ENCODE peak calls at places on chromosomes 16 and 17, in five cellular contexts. D is psoas muscle, U is ovary, H is ascending aorta, M is DND-41. B is an unnamed sample. For H3K36me3, the result is how much of the 10 kb centered on the place peaks cover.

GRCh38 chr16:16006650-16007049 is 57.2 kb downstream of the ABCC1 start:
- DNase-seq in D (no peak), U (no peak), H (no peak), M (no peak), B (no peak)

GRCh38 chr16:47197536-47198179 is 53.9 kb upstream of the NETO2 start:
- DNase-seq in D (peak), U (no peak), H (no peak), M (no peak), B (no peak)

GRCh38 chr16:3152273-3153076 is 17.6 kb downstream of the ZNF213 start:
- DNase-seq in D (peak), U (peak), H (peak), M (peak), B (peak)

GRCh38 chr16:75458439-75458838 is 6.0 kb downstream of the TMEM170A start:
- DNase-seq in D (no peak), U (no peak), H (no peak), M (no peak), B (no peak)

GRCh38 chr16:66293932-66294331 is 72.6 kb upstream of the CDH5 start:
- DNase-seq in D (no peak), U (no peak), H (no peak), M (no peak), B (no peak)

GRCh38 chr17:49798182-49798581 is 9.7 kb downstream of the KAT7 start:
- DNase-seq in D (no peak), U (no peak), H (no peak), M (no peak), B (no peak)

GRCh38 chr16:80837421-80838263 is 33.2 kb upstream of the CDYL2 start:
- DNase-seq in D (no peak), U (no peak), H (no peak), M (no peak), B (no peak)

GRCh38 chr16:4515611-4516233 is 22.9 kb downstream of the CDIP1 start:
- DNase-seq in D (no peak), U (no peak), H (no peak), M (no peak), B (no peak)

GRCh38 chr16:59697746-59698145 is 963.6 kb upstream of the GOT2 start:
- DNase-seq in D (no peak), U (no peak), H (no peak), M (no peak), B (no peak)

GRCh38 chr17:68600123-68600880 is 865 bp downstream of the FAM20A start:
- DNase-seq in D (peak), U (peak), H (no peak), M (no peak), B (peak)

GRCh38 chr17:78653382-78653781 is 76.2 kb upstream of the DNAH17 start:
- DNase-seq in D (no peak), U (no peak), H (no peak), M (no peak), B (no peak)

GRCh38 chr17:79427621-79428539 is 183.0 kb downstream of the RBFOX3 start:
- DNase-seq in D (no peak), U (no peak), H (no peak), M (no peak), B (no peak)

GRCh38 chr17:76901542-76902197 is 33.5 kb downstream of the MGAT5B start:
- DNase-seq in D (no peak), U (no peak), H (no peak), M (no peak), B (no peak)

GRCh38 chr16:24139282-24139681 is 116.9 kb upstream of the CACNG3 start:
- DNase-seq in D (no peak), U (no peak), H (no peak), M (no peak), B (no peak)

GRCh38 chr17:80720624-80721577 is 176.3 kb downstream of the RPTOR start:
- DNase-seq in D (no peak), U (no peak), H (no peak), M (peak), B (peak)

GRCh38 chr17:48593840-48594411 is 347 bp upstream of the HOXB5 start:
- DNase-seq in D (peak), U (no peak), H (peak), M (peak), B (peak)

GRCh38 chr16:2841606-2842339 is 11.7 kb downstream of the ZG16B start:
- DNase-seq in D (peak), U (no peak), H (no peak), M (no peak), B (no peak)

GRCh38 chr17:63378411-63379076 is 67.6 kb downstream of the CYB561 start:
- DNase-seq in D (no peak), U (no peak), H (no peak), M (no peak), B (no peak)

GRCh38 chr16:83728518-83728917 is 79.3 kb upstream of the HSBP1 start:
- DNase-seq in D (no peak), U (no peak), H (no peak), M (no peak), B (no peak)

GRCh38 chr17:74832421-74832820 is 27.3 kb downstream of the GRIN2C start:
- DNase-seq in D (no peak), U (no peak), H (no peak), M (no peak), B (no peak)

GRCh38 chr17:74833501-74834361 is 26.0 kb downstream of the GRIN2C start:
- DNase-seq in D (peak), U (no peak), H (no peak), M (peak), B (no peak)

GRCh38 chr17:74830861-74831260 is 28.8 kb downstream of the GRIN2C start:
- DNase-seq in D (no peak), U (no peak), H (no peak), M (no peak), B (no peak)

GRCh38 chr17:74827800-74828199 is 31.9 kb downstream of the GRIN2C start:
- DNase-seq in D (no peak), U (no peak), H (no peak), M (no peak), B (no peak)

DNA sequence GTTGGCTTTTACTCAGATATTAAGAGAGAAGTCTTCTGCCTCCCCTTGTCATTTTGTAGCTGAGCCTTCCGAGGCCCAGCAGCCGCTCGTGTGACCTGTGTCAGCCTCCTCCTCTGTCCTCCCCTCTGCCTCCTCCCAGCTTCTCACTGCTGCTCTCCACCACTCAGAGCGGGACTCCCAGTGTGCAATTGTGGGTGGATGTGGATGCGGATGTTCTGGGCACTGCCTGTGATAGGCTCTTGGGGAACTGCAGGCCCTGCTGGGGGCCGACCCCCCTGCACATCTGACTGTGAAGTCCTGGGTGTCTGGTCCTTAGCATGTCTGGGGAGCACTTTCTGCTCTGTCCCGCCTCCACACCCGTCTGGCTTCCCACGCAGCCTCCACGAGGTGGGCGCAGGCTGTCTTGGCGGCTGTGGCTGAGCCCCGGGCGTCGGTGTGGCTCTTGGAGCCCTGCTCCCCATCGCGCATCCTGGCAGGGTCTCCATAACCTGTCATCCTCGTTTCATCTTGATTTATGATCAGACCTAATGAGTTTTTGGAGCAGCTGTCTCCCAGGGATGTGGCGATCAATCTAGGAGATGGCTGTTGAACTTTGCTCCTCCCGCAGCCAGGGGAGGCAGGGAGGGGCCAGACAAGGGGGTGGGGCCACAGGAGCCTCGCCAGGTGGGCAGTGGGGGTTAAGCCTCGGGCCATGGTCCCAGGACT is 28.1 kb downstream of the GRIN2C start:
- DNase-seq in D (no peak), U (no peak), H (no peak), M (no peak), B (no peak)
- H3K36me3 ChIP-seq in D (under half), U (under half), H (under half), M (under half), B (under half)

GRCh38 chr17:58501451-58501850 is 13.0 kb downstream of the MTMR4 start:
- DNase-seq in D (no peak), U (no peak), H (no peak), M (no peak), B (no peak)
- H3K36me3 ChIP-seq in D (under half), U (under half), H (half or more), M (half or more), B (half or more)

GRCh38 chr17:37571674-37572073 is 37.5 kb downstream of the SYNRG start:
- DNase-seq in D (no peak), U (no peak), H (no peak), M (no peak), B (no peak)

GRCh38 chr17:37564252-37564651 is 45.0 kb downstream of the SYNRG start:
- DNase-seq in D (no peak), U (no peak), H (no peak), M (no peak), B (no peak)

GRCh38 chr17:37567137-37567927 is 41.9 kb downstream of the SYNRG start:
- DNase-seq in D (no peak), U (no peak), H (no peak), M (no peak), B (no peak)

GRCh38 chr17:37570527-37571093 is 38.6 kb downstream of the SYNRG start:
- DNase-seq in D (no peak), U (no peak), H (no peak), M (peak), B (no peak)

GRCh38 chr17:37568350-37569053 is 40.7 kb downstream of the SYNRG start:
- DNase-seq in D (no peak), U (no peak), H (no peak), M (no peak), B (no peak)
- H3K36me3 ChIP-seq in D (under half), U (under half), H (half or more), M (half or more), B (under half)

GRCh38 chr16:31183432-31184428 is 3.8 kb downstream of the FUS start:
- DNase-seq in D (no peak), U (no peak), H (no peak), M (no peak), B (no peak)
- H3K36me3 ChIP-seq in D (under half), U (under half), H (half or more), M (half or more), B (half or more)

DNA sequence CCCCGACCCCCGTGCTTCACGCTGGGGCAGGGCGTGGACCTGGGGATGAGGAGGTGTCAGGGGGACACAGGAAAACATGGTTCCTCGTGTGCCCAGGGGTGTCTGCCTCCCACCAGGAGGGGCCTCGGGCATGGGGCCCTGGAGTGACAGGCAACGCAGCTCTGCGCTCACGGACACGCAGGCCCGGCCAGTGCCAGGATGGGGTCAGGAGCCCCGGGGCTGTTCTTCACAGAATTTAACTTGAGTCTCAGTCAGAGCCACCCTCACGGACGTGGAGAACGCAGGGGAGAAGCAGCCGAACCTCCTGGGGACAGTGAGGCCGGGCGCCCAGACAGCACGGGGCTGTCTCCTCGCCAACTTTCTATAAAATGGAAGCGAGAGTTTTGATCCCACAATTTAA is 16.7 kb downstream of the UNKL start:
- DNase-seq in D (no peak), U (no peak), H (no peak), M (no peak), B (no peak)
- H3K36me3 ChIP-seq in D (under half), U (under half), H (half or more), M (half or more), B (under half)

DNA sequence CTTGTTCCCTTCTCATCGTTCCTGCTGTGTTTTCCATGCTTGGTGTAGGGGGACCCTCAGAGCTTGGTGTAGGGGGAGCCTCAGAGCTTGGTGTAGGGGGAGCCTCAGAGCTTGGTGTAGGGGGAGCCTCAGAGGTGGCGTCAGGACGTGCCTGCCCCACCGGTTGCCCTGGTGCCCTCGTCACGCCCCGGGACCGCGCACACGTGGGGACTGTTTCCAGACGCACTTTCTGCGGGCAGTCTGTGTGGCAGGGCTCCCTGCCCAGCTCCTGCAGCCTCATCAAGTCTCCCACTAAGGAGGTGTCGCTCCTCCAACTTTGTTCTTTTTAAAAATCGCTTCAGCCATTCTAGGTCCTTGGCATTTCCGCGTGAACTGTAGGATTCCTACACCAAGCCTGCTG is 51.9 kb downstream of the WDR45B start:
- DNase-seq in D (no peak), U (no peak), H (no peak), M (no peak), B (no peak)
- H3K36me3 ChIP-seq in D (under half), U (under half), H (under half), M (half or more), B (under half)

GRCh38 chr16:76768948-76769347 is 422.0 kb upstream of the MON1B start:
- DNase-seq in D (no peak), U (no peak), H (no peak), M (no peak), B (no peak)

GRCh38 chr16:76768316-76768715 is 422.7 kb upstream of the MON1B start:
- DNase-seq in D (no peak), U (no peak), H (no peak), M (no peak), B (no peak)

DNA sequence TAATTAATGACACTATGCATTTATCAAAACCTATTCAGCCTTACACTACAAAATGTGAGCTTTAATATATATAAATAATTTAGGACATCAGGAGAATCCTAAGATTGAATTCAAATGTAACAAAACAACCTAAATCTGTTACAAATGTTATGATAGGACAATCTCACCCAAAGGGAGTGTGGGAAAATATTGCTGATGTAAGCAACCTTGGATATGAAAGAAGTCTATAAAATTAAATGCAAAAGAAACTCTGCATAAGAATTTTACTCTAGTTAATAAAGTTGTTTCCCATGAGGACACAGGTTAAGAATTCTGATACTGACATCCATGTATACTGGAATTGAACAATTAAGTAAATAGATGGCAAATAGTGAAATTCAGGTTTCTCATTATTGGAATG is 424.5 kb upstream of the MON1B start:
- DNase-seq in D (no peak), U (no peak), H (no peak), M (no peak), B (no peak)
- H3K36me3 ChIP-seq in D (under half), U (under half), H (under half), M (under half), B (under half)

DNA sequence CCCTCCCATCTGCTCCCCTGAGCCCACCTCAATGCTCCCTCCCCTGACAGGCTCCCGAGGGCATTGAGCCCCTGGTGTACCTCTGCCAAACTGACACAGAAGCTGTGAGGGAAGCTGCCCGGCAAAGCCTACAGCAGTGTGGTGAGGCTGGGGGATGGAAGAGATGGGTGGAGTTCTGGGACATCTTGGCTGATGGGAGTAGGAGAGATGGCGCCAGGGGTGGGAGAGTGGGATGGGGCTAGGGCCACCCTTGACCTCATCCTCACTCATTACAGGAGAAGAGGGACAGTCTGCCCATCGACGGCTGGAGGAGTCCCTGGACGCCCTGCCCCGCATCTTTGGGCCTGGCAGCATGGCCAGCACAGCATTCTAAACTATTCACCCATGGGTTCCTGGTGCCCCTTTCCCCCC is 16.2 kb upstream of the CTCF start:
- DNase-seq in D (no peak), U (no peak), H (no peak), M (no peak), B (no peak)
- H3K36me3 ChIP-seq in D (under half), U (under half), H (half or more), M (half or more), B (under half)